ENCODE peak calls at places on chromosome 5, in six cellular contexts. One of them, this sample, is unnamed.

GRCh38 chr5:72951850-72952468 is 3.9 kb upstream of the FCHO2 start:
- DNase-seq in GM20000: no peak
- DNase-seq in CD4-positive, alpha-beta T cell: no peak
- DNase-seq in tibial artery: no peak
- DNase-seq in fibroblast of mammary gland: peak
- DNase-seq in MCF 10A: peak
- DNase-seq in this sample: no peak

GRCh38 chr5:173557123-173557903 is 59.1 kb downstream of the BOD1 start:
- DNase-seq in GM20000: no peak
- DNase-seq in CD4-positive, alpha-beta T cell: no peak
- DNase-seq in tibial artery: no peak
- DNase-seq in fibroblast of mammary gland: no peak
- DNase-seq in MCF 10A: no peak
- DNase-seq in this sample: peak

GRCh38 chr5:82938901-82939300 is 138.3 kb downstream of the TMEM167A start:
- DNase-seq in GM20000: no peak
- DNase-seq in CD4-positive, alpha-beta T cell: no peak
- DNase-seq in tibial artery: no peak
- DNase-seq in fibroblast of mammary gland: no peak
- DNase-seq in MCF 10A: no peak
- DNase-seq in this sample: no peak

GRCh38 chr5:156420665-156421064 is 93.7 kb downstream of the SGCD start:
- DNase-seq in GM20000: no peak
- DNase-seq in CD4-positive, alpha-beta T cell: no peak
- DNase-seq in tibial artery: no peak
- DNase-seq in fibroblast of mammary gland: peak
- DNase-seq in MCF 10A: no peak
- DNase-seq in this sample: no peak

GRCh38 chr5:117255211-117256032 is 680.8 kb upstream of the SEMA6A start:
- DNase-seq in GM20000: no peak
- DNase-seq in CD4-positive, alpha-beta T cell: no peak
- DNase-seq in tibial artery: no peak
- DNase-seq in fibroblast of mammary gland: no peak
- DNase-seq in MCF 10A: no peak
- DNase-seq in this sample: no peak

GRCh38 chr5:180960209-180960608 is 28.4 kb upstream of the BTNL3 start:
- DNase-seq in GM20000: no peak
- DNase-seq in CD4-positive, alpha-beta T cell: no peak
- DNase-seq in tibial artery: no peak
- DNase-seq in fibroblast of mammary gland: no peak
- DNase-seq in MCF 10A: no peak
- DNase-seq in this sample: no peak

GRCh38 chr5:82735160-82735789 is 341.9 kb downstream of the TMEM167A start:
- DNase-seq in GM20000: no peak
- DNase-seq in CD4-positive, alpha-beta T cell: no peak
- DNase-seq in tibial artery: no peak
- DNase-seq in fibroblast of mammary gland: peak
- DNase-seq in MCF 10A: peak
- DNase-seq in this sample: no peak

GRCh38 chr5:159913481-159913880 is 2.8 kb upstream of the ADRA1B start:
- DNase-seq in GM20000: no peak
- DNase-seq in CD4-positive, alpha-beta T cell: no peak
- DNase-seq in tibial artery: no peak
- DNase-seq in fibroblast of mammary gland: peak
- DNase-seq in MCF 10A: no peak
- DNase-seq in this sample: no peak

GRCh38 chr5:116859666-116860320 is 285.2 kb upstream of the SEMA6A start:
- DNase-seq in GM20000: no peak
- DNase-seq in CD4-positive, alpha-beta T cell: no peak
- DNase-seq in tibial artery: no peak
- DNase-seq in fibroblast of mammary gland: no peak
- DNase-seq in MCF 10A: peak
- DNase-seq in this sample: no peak

GRCh38 chr5:159752622-159753275 is 163.5 kb upstream of the ADRA1B start:
- DNase-seq in GM20000: no peak
- DNase-seq in CD4-positive, alpha-beta T cell: no peak
- DNase-seq in tibial artery: peak
- DNase-seq in fibroblast of mammary gland: peak
- DNase-seq in MCF 10A: no peak
- DNase-seq in this sample: no peak

GRCh38 chr5:148146487-148146886 is 21.9 kb upstream of the SPINK14 start:
- DNase-seq in GM20000: no peak
- DNase-seq in CD4-positive, alpha-beta T cell: no peak
- DNase-seq in tibial artery: no peak
- DNase-seq in fibroblast of mammary gland: no peak
- DNase-seq in MCF 10A: no peak
- DNase-seq in this sample: no peak

GRCh38 chr5:68319316-68320093 is 103.9 kb downstream of the PIK3R1 start:
- DNase-seq in GM20000: no peak
- DNase-seq in CD4-positive, alpha-beta T cell: no peak
- DNase-seq in tibial artery: no peak
- DNase-seq in fibroblast of mammary gland: peak
- DNase-seq in MCF 10A: no peak
- DNase-seq in this sample: no peak

GRCh38 chr5:20469390-20469789 is 481.4 kb upstream of the CDH18 start:
- DNase-seq in GM20000: no peak
- DNase-seq in CD4-positive, alpha-beta T cell: no peak
- DNase-seq in tibial artery: no peak
- DNase-seq in fibroblast of mammary gland: no peak
- DNase-seq in MCF 10A: no peak
- DNase-seq in this sample: no peak
- TF ChIP-seq CTCF in GM20000: no peak
- TF ChIP-seq CTCF in CD4-positive, alpha-beta T cell: no peak
- TF ChIP-seq CTCF in tibial artery: no peak
- TF ChIP-seq CTCF in fibroblast of mammary gland: no peak
- TF ChIP-seq CTCF in MCF 10A: no peak
- TF ChIP-seq CTCF in this sample: peak

DNA sequence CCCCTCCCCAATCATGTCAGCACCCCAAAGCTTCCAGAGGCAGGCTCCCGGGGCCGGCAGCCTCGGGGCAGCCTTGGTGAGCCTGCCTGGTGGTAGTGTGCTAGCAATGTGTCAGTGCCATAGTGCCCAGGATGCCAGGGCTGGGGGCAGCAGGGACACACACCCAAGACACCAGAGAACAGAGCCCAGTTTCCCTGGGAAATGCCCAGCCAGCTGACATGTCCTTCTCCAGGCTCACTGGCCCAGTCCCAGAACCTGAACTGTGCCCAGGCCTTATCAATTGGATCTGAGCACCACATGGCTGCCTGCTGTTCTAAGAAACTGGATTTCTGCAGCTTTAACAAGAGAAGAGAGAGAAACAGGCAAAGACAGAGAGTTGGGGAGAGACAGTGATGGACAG is 74.9 kb upstream of the LRRTM2 start:
- DNase-seq in GM20000: no peak
- DNase-seq in CD4-positive, alpha-beta T cell: no peak
- DNase-seq in tibial artery: peak
- DNase-seq in fibroblast of mammary gland: no peak
- DNase-seq in MCF 10A: no peak
- DNase-seq in this sample: no peak
- TF ChIP-seq CTCF in GM20000: no peak
- TF ChIP-seq CTCF in CD4-positive, alpha-beta T cell: no peak
- TF ChIP-seq CTCF in tibial artery: no peak
- TF ChIP-seq CTCF in fibroblast of mammary gland: no peak
- TF ChIP-seq CTCF in MCF 10A: no peak
- TF ChIP-seq CTCF in this sample: no peak

GRCh38 chr5:153905214-153905613 is 133.5 kb downstream of the FAM114A2 start:
- DNase-seq in GM20000: no peak
- DNase-seq in CD4-positive, alpha-beta T cell: no peak
- DNase-seq in tibial artery: no peak
- DNase-seq in fibroblast of mammary gland: peak
- DNase-seq in MCF 10A: no peak
- DNase-seq in this sample: peak
- TF ChIP-seq CTCF in GM20000: no peak
- TF ChIP-seq CTCF in CD4-positive, alpha-beta T cell: no peak
- TF ChIP-seq CTCF in tibial artery: no peak
- TF ChIP-seq CTCF in fibroblast of mammary gland: peak
- TF ChIP-seq CTCF in MCF 10A: peak
- TF ChIP-seq CTCF in this sample: peak

GRCh38 chr5:76403963-76404693 is 1.0 kb downstream of the IQGAP2 start:
- DNase-seq in GM20000: peak
- DNase-seq in CD4-positive, alpha-beta T cell: peak
- DNase-seq in tibial artery: no peak
- DNase-seq in fibroblast of mammary gland: no peak
- DNase-seq in MCF 10A: no peak
- DNase-seq in this sample: peak

GRCh38 chr5:76402880-76403712 is at the start of gene IQGAP2:
- DNase-seq in GM20000: peak
- DNase-seq in CD4-positive, alpha-beta T cell: peak
- DNase-seq in tibial artery: peak
- DNase-seq in fibroblast of mammary gland: peak
- DNase-seq in MCF 10A: peak
- DNase-seq in this sample: peak

GRCh38 chr5:76404694-76405306 is 1.7 kb downstream of the IQGAP2 start:
- DNase-seq in GM20000: no peak
- DNase-seq in CD4-positive, alpha-beta T cell: no peak
- DNase-seq in tibial artery: no peak
- DNase-seq in fibroblast of mammary gland: no peak
- DNase-seq in MCF 10A: no peak
- DNase-seq in this sample: no peak

GRCh38 chr5:76402251-76402879 is 720 bp upstream of the IQGAP2 start:
- DNase-seq in GM20000: peak
- DNase-seq in CD4-positive, alpha-beta T cell: peak
- DNase-seq in tibial artery: no peak
- DNase-seq in fibroblast of mammary gland: no peak
- DNase-seq in MCF 10A: peak
- DNase-seq in this sample: peak

GRCh38 chr5:76403713-76403962 is 553 bp downstream of the IQGAP2 start:
- DNase-seq in GM20000: no peak
- DNase-seq in CD4-positive, alpha-beta T cell: no peak
- DNase-seq in tibial artery: no peak
- DNase-seq in fibroblast of mammary gland: no peak
- DNase-seq in MCF 10A: no peak
- DNase-seq in this sample: no peak
- TF ChIP-seq CTCF in GM20000: no peak
- TF ChIP-seq CTCF in CD4-positive, alpha-beta T cell: no peak
- TF ChIP-seq CTCF in tibial artery: no peak
- TF ChIP-seq CTCF in fibroblast of mammary gland: no peak
- TF ChIP-seq CTCF in MCF 10A: no peak
- TF ChIP-seq CTCF in this sample: peak

GRCh38 chr5:103254921-103255320 is 3.6 kb upstream of the MACIR start:
- DNase-seq in GM20000: no peak
- DNase-seq in CD4-positive, alpha-beta T cell: no peak
- DNase-seq in tibial artery: no peak
- DNase-seq in fibroblast of mammary gland: no peak
- DNase-seq in MCF 10A: no peak
- DNase-seq in this sample: no peak
- TF ChIP-seq CTCF in GM20000: no peak
- TF ChIP-seq CTCF in CD4-positive, alpha-beta T cell: no peak
- TF ChIP-seq CTCF in tibial artery: no peak
- TF ChIP-seq CTCF in fibroblast of mammary gland: no peak
- TF ChIP-seq CTCF in MCF 10A: no peak
- TF ChIP-seq CTCF in this sample: no peak

GRCh38 chr5:124395899-124396298 is 350.5 kb downstream of the ZNF608 start:
- DNase-seq in GM20000: no peak
- DNase-seq in CD4-positive, alpha-beta T cell: no peak
- DNase-seq in tibial artery: no peak
- DNase-seq in fibroblast of mammary gland: no peak
- DNase-seq in MCF 10A: no peak
- DNase-seq in this sample: no peak

GRCh38 chr5:124393564-124394379 is 352.7 kb downstream of the ZNF608 start:
- DNase-seq in GM20000: no peak
- DNase-seq in CD4-positive, alpha-beta T cell: no peak
- DNase-seq in tibial artery: no peak
- DNase-seq in fibroblast of mammary gland: no peak
- DNase-seq in MCF 10A: no peak
- DNase-seq in this sample: peak

GRCh38 chr5:124397290-124397689 is 349.1 kb downstream of the ZNF608 start:
- DNase-seq in GM20000: no peak
- DNase-seq in CD4-positive, alpha-beta T cell: no peak
- DNase-seq in tibial artery: no peak
- DNase-seq in fibroblast of mammary gland: no peak
- DNase-seq in MCF 10A: no peak
- DNase-seq in this sample: no peak

GRCh38 chr5:124394700-124395099 is 351.7 kb downstream of the ZNF608 start:
- DNase-seq in GM20000: no peak
- DNase-seq in CD4-positive, alpha-beta T cell: no peak
- DNase-seq in tibial artery: no peak
- DNase-seq in fibroblast of mammary gland: no peak
- DNase-seq in MCF 10A: no peak
- DNase-seq in this sample: no peak

DNA sequence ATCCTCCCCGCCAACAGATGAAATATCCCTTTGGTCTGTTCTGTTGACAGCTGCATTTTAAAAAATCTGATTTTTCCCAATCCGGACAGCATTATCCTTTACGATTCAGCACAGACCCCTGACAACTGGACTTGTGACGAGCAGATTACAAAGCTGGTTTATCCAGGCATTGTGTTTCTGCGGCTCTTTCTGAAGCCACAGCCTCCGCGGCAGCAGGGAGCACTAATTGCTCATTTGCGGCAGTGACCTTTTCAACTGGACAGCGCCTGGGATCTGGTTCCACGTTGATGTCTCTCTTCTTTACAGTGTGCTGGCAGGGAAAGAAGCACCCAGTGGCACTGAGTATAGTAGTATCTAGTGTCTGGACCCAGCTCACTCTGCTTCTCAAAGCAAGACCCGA is 351.2 kb downstream of the ZNF608 start:
- DNase-seq in GM20000: no peak
- DNase-seq in CD4-positive, alpha-beta T cell: no peak
- DNase-seq in tibial artery: no peak
- DNase-seq in fibroblast of mammary gland: no peak
- DNase-seq in MCF 10A: no peak
- DNase-seq in this sample: peak
- TF ChIP-seq CTCF in GM20000: no peak
- TF ChIP-seq CTCF in CD4-positive, alpha-beta T cell: no peak
- TF ChIP-seq CTCF in tibial artery: no peak
- TF ChIP-seq CTCF in fibroblast of mammary gland: no peak
- TF ChIP-seq CTCF in MCF 10A: no peak
- TF ChIP-seq CTCF in this sample: no peak

This sample was measured in neural progenitor cell.